ENCODE peak calls at places on chromosomes 16 and 17, in four cellular contexts. K, D, Z and P are unnamed samples.

GRCh38 chr16:1494129-1494640 is 1.0 kb downstream of the TELO2 start:
- DNase-seq in K (peak; percentile 88), D (peak; percentile 81), Z (peak; percentile 75), P (no peak)

GRCh38 chr17:50051082-50051576 is 4.8 kb upstream of the ITGA3 start:
- DNase-seq in K (peak; percentile 71), D (peak; percentile 82), Z (no peak), P (no peak)

GRCh38 chr16:55482056-55482455 is 3.1 kb downstream of the MMP2 start:
- DNase-seq in K (no peak), D (peak; percentile 39), Z (no peak), P (no peak)

GRCh38 chr16:85253127-85253941 is 141.1 kb upstream of the CIBAR2 start:
- DNase-seq in K (peak; percentile 46), D (peak; percentile 52), Z (peak; percentile 61), P (peak; percentile 37)

GRCh38 chr17:67223924-67224323 is 21.1 kb downstream of the HELZ start:
- DNase-seq in K (no peak), D (no peak), Z (no peak), P (peak; percentile 38)

GRCh38 chr16:55508941-55509920 is at the start of gene LPCAT2:
- DNase-seq in K (peak; percentile 91), D (peak; percentile 90), Z (peak; percentile 85), P (no peak)

GRCh38 chr16:53651357-53651756 is 52.3 kb downstream of the RPGRIP1L start:
- DNase-seq in K (peak; percentile 9), D (no peak), Z (no peak), P (no peak)

GRCh38 chr17:59151591-59151990 is 3.4 kb downstream of the SKA2 start:
- DNase-seq in K (peak; percentile 40), D (no peak), Z (no peak), P (no peak)

GRCh38 chr17:45347451-45347850 is 30.6 kb upstream of the MAP3K14 start:
- DNase-seq in K (peak; percentile 21), D (no peak), Z (no peak), P (no peak)

GRCh38 chr17:57869599-57870282 is 19.9 kb upstream of the MRPS23 start:
- DNase-seq in K (peak; percentile 78), D (peak; percentile 74), Z (no peak), P (no peak)

GRCh38 chr17:57871155-57871554 is 21.3 kb upstream of the MRPS23 start:
- DNase-seq in K (no peak), D (no peak), Z (no peak), P (no peak)

GRCh38 chr17:57871863-57872262 is 22.0 kb upstream of the MRPS23 start:
- DNase-seq in K (no peak), D (peak; percentile 82), Z (no peak), P (no peak)

GRCh38 chr17:57868775-57869598 is 19.1 kb upstream of the MRPS23 start:
- DNase-seq in K (no peak), D (no peak), Z (no peak), P (no peak)

GRCh38 chr17:57870283-57870635 is 20.4 kb upstream of the MRPS23 start:
- DNase-seq in K (no peak), D (no peak), Z (no peak), P (no peak)
- H3K36me3 ChIP-seq in K (no peaks in the 10 kb centered on the region), D (peaks cover 18% of the 10 kb centered on the region), Z (peaks cover 3% of the 10 kb centered on the region), P (no peaks in the 10 kb centered on the region)

GRCh38 chr16:63695347-63695746 is 1426.5 kb downstream of the CDH11 start:
- DNase-seq in K (no peak), D (no peak), Z (no peak), P (no peak)
- H3K36me3 ChIP-seq in K (no peaks in the 10 kb centered on the region), D (no peaks in the 10 kb centered on the region), Z (no peaks in the 10 kb centered on the region), P (no peaks in the 10 kb centered on the region)

DNA sequence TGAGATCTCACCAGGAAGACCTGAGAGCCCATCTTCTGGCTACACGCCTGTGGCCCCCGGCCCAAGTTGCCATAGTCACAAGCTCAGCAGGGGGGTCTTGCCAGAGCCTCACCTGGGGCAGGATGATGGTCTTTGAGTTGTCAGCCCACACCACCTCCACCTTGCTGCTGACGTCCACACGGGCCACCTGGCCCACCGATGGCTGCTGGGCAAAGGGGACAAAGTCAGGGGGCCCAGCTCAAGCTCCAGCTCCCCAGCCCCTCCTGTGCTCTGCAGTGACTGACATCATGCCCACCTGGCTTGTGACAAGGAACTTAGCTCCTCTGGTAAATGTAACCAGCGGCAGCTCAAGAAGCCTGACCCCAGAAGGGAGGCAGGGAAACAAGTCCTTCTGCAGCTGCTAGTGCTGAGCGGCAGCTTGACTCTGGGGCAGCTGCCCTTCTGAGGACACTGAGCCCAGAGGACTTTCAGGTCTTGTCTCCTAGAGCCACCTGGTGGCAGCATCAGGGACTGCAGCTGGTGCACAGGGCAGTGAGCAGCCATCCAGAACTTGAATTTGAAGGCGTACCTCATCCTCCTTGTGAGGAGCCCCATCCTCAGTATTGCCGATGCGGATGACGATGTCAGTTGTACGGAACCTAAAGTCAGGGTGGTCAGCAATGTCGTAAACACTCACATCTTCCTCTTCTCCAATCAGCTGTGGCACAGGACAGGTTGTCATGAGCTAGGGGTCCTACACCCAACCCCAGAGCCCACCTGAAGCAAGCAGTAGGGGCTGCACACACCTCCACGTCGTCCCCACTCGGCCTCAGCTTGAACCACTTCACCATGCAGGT is 13.5 kb downstream of the SPHK1 start:
- DNase-seq in K (peak; percentile 92), D (peak; percentile 91), Z (peak; percentile 90), P (peak; percentile 70)
- H3K36me3 ChIP-seq in K (peaks cover 62% of the 10 kb centered on the region), D (peaks cover 80% of the 10 kb centered on the region), Z (peaks cover 2% of the 10 kb centered on the region), P (peaks cover 64% of the 10 kb centered on the region)

DNA sequence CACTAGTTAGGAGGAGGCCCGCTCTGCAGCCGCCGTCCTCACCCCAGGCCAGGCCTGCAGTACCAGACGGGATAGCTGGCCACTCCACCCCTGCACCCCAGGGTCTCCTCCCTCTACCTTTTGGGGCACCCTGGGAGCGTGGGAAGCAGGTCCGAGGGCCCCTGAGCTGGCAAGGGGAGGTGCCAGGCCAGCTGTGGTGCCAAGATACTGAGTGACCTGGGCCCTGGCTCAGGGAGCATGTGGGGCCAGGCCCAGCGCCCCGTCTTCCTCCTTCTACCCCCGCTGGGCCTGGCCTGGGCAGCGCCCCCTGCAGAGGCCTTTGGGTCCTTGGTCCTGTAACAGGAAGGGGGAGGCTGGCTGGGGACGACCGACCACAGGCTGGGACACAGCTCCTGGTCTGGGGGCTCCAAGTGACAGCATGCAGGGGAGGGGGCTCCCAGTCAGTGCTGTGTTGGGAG is 13.0 kb downstream of the PAM16 start:
- DNase-seq in K (no peak), D (no peak), Z (no peak), P (no peak)
- H3K36me3 ChIP-seq in K (peaks cover 3% of the 10 kb centered on the region), D (peaks cover 60% of the 10 kb centered on the region), Z (peaks cover 5% of the 10 kb centered on the region), P (peaks cover 14% of the 10 kb centered on the region)

GRCh38 chr16:58727028-58727781 is 6.9 kb downstream of the GOT2 start:
- DNase-seq in K (no peak), D (no peak), Z (no peak), P (no peak)
- H3K36me3 ChIP-seq in K (peaks cover 12% of the 10 kb centered on the region), D (peaks cover 13% of the 10 kb centered on the region), Z (peaks cover 5% of the 10 kb centered on the region), P (peaks cover 10% of the 10 kb centered on the region)

DNA sequence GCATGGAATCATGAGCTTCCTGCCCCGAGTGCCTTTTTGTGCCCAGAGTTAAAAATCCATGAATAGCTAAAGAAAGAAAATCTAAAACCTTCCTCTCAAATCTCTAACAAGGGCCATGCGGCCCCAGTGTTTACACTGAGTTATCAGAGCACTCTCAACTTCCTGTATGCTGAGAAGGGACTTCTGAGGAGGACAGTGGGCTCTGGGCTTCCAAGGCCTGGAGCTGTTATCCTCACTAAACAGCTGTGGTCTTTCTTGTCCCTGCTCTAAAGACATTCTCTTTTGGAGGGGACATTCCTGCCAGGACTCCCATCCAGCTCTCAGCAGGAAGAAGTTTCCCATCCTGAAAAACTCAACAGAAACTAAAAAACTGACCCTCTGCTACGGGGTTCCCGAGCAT is 135.6 kb downstream of the AATF start:
- DNase-seq in K (no peak), D (no peak), Z (no peak), P (no peak)
- H3K36me3 ChIP-seq in K (no peaks in the 10 kb centered on the region), D (peaks cover 24% of the 10 kb centered on the region), Z (peaks cover 7% of the 10 kb centered on the region), P (peaks cover 10% of the 10 kb centered on the region)

GRCh38 chr17:21008516-21008915 is 34.3 kb downstream of the USP22 start:
- DNase-seq in K (no peak), D (no peak), Z (peak; percentile 1), P (no peak)
- H3K36me3 ChIP-seq in K (peaks cover 88% of the 10 kb centered on the region), D (peaks cover 99% of the 10 kb centered on the region), Z (peaks cover 25% of the 10 kb centered on the region), P (peaks cover 96% of the 10 kb centered on the region)

DNA sequence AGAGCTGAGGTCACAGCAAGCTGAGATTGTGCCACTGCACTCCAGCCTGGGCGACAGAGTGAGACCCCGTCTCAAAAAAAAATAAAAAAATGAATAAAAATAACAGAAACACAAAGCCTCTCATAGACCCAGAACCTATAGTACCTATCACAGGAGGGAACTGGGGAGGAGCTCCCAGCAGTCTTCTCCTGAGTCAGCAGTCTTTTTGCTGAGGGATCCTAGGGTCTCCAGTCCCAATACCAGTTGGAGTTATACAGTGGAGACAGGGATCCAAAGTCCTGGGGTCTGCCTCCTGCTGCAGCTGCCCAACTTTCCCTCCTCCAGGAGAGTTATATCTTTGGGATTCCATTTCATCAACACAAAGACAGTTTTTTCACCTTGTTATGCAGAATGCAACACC is 3.7 kb upstream of the TMUB2 start:
- DNase-seq in K (no peak), D (no peak), Z (no peak), P (no peak)
- H3K36me3 ChIP-seq in K (no peaks in the 10 kb centered on the region), D (peaks cover 24% of the 10 kb centered on the region), Z (peaks cover 3% of the 10 kb centered on the region), P (peaks cover 20% of the 10 kb centered on the region)